ENCODE peak calls at places on chromosomes 16 and 17, in nine cellular contexts. Z is mucosa of descending colon; E is GM10248; W is A549; J is astrocyte of the cerebellum; U is cardiac muscle cell; O is ovary; A is CD8-positive, alpha-beta T cell; N is lower lobe of right lung. Q is an unnamed sample.

GRCh38 chr16:10671729-10672128 is 23.0 kb downstream of the TEKT5 start:
- DNase-seq in A (no peak), U (no peak), Z (no peak), W (no peak), O (no peak), E (no peak), N (no peak), J (no peak), Q (no peak)

GRCh38 chr16:49560018-49560830 is 186.6 kb downstream of the C16orf78 start:
- DNase-seq in U (no peak), A (no peak), W (no peak), Z (no peak), J (peak), O (no peak), E (no peak), N (no peak), Q (no peak)

GRCh38 chr17:40538019-40538935 is 27.0 kb downstream of the CCR7 start:
- DNase-seq in J (no peak), O (peak), W (no peak), Z (peak), A (no peak), E (no peak), N (peak), U (no peak), Q (no peak)

GRCh38 chr16:88803264-88803987 is at the start of gene CDT1:
- DNase-seq in A (peak), W (peak), J (no peak), Z (peak), N (peak), O (peak), U (peak), E (peak), Q (peak)

GRCh38 chr16:31149894-31150890 is at the start of gene PRSS36:
- DNase-seq in N (no peak), W (no peak), J (no peak), E (no peak), O (no peak), A (no peak), U (no peak), Z (no peak), Q (no peak)

GRCh38 chr16:77171750-77172635 is 19.0 kb upstream of the MON1B start:
- DNase-seq in N (no peak), J (peak), E (peak), O (no peak), U (peak), W (peak), Z (no peak), A (peak), Q (no peak)

GRCh38 chr17:4393806-4394205 is 27.3 kb upstream of the UBE2G1 start:
- DNase-seq in U (no peak), N (no peak), Z (no peak), O (no peak), A (no peak), E (no peak), W (no peak), J (no peak), Q (no peak)

GRCh38 chr16:85822145-85822544 is 22.6 kb downstream of the COX4I1 start:
- DNase-seq in J (no peak), A (no peak), E (no peak), N (peak), U (no peak), Z (peak), O (no peak), W (no peak), Q (no peak)

GRCh38 chr16:50451951-50452508 is 83.2 kb upstream of the BRD7 start:
- DNase-seq in A (no peak), N (no peak), U (no peak), Z (no peak), E (no peak), O (no peak), W (no peak), J (no peak), Q (no peak)

GRCh38 chr17:68851875-68852274 is 103.3 kb downstream of the ABCA8 start:
- DNase-seq in E (no peak), Z (no peak), O (no peak), U (no peak), A (no peak), N (no peak), J (no peak), W (no peak), Q (no peak)

GRCh38 chr16:85625485-85626117 is 12.5 kb downstream of the GSE1 start:
- DNase-seq in U (no peak), W (no peak), O (no peak), N (no peak), Z (no peak), J (no peak), E (no peak), A (no peak), Q (no peak)

GRCh38 chr17:78361227-78361683 is 1.4 kb upstream of the SOCS3 start:
- DNase-seq in O (no peak), J (no peak), W (no peak), Z (no peak), A (no peak), U (no peak), E (no peak), N (no peak), Q (no peak)

GRCh38 chr17:70190959-70191805 is 21.9 kb downstream of the KCNJ2 start:
- DNase-seq in J (no peak), U (no peak), A (no peak), Z (no peak), W (no peak), N (no peak), E (no peak), O (no peak), Q (no peak)

GRCh38 chr17:5769936-5770335 is 185.6 kb upstream of the NLRP1 start:
- DNase-seq in Z (no peak), J (peak), U (no peak), W (no peak), O (no peak), A (no peak), N (no peak), E (no peak), Q (no peak)

GRCh38 chr17:46191332-46192210 is 1.7 kb downstream of the KANSL1 start:
- DNase-seq in E (peak), Z (no peak), O (no peak), U (peak), J (no peak), A (no peak), W (peak), N (no peak), Q (no peak)

GRCh38 chr17:81365601-81366585 is 29.4 kb upstream of the BAHCC1 start:
- DNase-seq in A (no peak), E (no peak), O (no peak), Z (peak), W (no peak), J (peak), U (no peak), N (peak), Q (no peak)

GRCh38 chr17:72400488-72400827 is 279.6 kb downstream of the SOX9 start:
- DNase-seq in U (no peak), W (no peak), E (no peak), O (no peak), Z (no peak), N (no peak), J (no peak), A (no peak), Q (no peak)

GRCh38 chr17:42553161-42553818 is 567 bp downstream of the HSD17B1 start:
- DNase-seq in O (no peak), J (no peak), Z (peak), A (no peak), U (no peak), W (peak), E (no peak), N (no peak), Q (no peak)

GRCh38 chr16:10256855-10257641 is 74.8 kb upstream of the GRIN2A start:
- DNase-seq in Z (no peak), A (peak), W (peak), N (no peak), E (peak), U (peak), J (peak), O (no peak), Q (no peak)

GRCh38 chr17:8556074-8556473 is 74.5 kb downstream of the MYH10 start:
- DNase-seq in N (no peak), W (peak), Z (no peak), O (no peak), E (no peak), J (no peak), A (no peak), U (no peak), Q (no peak)

GRCh38 chr16:15857779-15858560 is 1.1 kb upstream of the MYH11 start:
- DNase-seq in O (peak), U (peak), Z (no peak), J (no peak), N (no peak), W (no peak), E (peak), A (no peak), Q (no peak)

GRCh38 chr17:15947331-15947730 is 2.4 kb downstream of the ADORA2B start:
- DNase-seq in U (no peak), A (no peak), N (no peak), Z (peak), E (no peak), J (no peak), W (no peak), O (no peak), Q (no peak)

GRCh38 chr16:85149776-85150175 is 37.5 kb upstream of the CIBAR2 start:
- DNase-seq in W (no peak), U (no peak), J (no peak), Z (no peak), N (no peak), O (no peak), E (no peak), A (no peak), Q (no peak)

GRCh38 chr16:83689385-83689831 is 118.4 kb upstream of the HSBP1 start:
- DNase-seq in E (peak), A (no peak), N (no peak), Z (no peak), U (peak), O (no peak), W (no peak), J (peak), Q (no peak)

GRCh38 chr16:85037050-85037410 is 9.4 kb downstream of the KIAA0513 start:
- DNase-seq in A (no peak), E (no peak), U (no peak), W (peak), O (no peak), J (peak), N (no peak), Z (no peak), Q (no peak)

GRCh38 chr17:74861554-74862107 is 1.9 kb upstream of the GRIN2C start:
- DNase-seq in W (no peak), U (no peak), N (no peak), Z (no peak), O (no peak), E (no peak), J (no peak), A (no peak), Q (no peak)

GRCh38 chr17:74860229-74860998 is 729 bp upstream of the GRIN2C start:
- DNase-seq in Z (no peak), J (no peak), W (no peak), N (no peak), U (no peak), E (no peak), A (no peak), O (no peak), Q (no peak)

GRCh38 chr17:74860999-74861553 is 1.4 kb upstream of the GRIN2C start:
- DNase-seq in U (no peak), O (no peak), J (no peak), E (no peak), W (no peak), A (no peak), Z (no peak), N (no peak), Q (no peak)

GRCh38 chr17:74858672-74859438 is 830 bp downstream of the GRIN2C start:
- DNase-seq in W (no peak), J (no peak), E (no peak), O (no peak), U (no peak), A (no peak), Z (no peak), N (no peak), Q (no peak)

DNA sequence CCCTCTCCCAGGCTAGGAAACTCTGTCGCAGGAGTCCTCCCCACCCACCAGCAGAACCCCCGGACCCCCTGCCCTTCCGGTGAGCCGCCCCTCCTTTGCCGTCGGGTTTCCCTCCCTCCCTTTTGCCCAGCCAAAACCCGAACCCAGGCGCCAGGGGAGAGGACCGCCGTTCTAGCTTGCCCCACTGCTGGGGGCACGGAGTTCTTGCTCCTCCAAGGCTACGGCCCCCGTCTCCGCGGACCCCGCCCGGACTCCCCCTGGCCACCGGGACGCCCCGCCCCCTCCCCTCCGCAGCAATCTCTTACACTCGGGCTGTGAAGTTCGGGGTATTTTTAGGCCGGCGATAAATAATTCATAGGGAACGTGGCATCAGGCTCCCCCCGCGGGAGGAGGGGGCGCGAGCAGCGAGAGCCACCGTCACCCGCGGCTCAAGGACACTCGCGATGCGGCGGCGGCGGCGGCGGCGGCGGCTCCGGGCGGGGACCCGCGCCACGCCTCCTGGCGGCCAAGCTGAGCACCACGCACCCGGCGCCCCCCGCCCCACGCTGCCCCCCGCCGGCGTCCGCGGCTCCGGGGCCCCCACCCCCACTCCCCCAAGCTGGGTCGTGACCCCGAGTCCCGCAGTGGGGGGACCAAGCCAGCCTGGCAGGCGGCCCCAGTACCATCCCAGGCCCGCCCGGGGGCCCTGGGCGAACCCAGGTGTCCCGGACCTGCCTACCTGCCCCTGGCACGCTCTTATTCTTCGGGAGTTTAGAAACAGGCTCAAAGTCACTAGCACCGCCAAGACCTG is at the start of gene GRIN2C:
- DNase-seq in W (no peak), J (no peak), N (no peak), E (peak), O (no peak), U (peak), A (peak), Z (no peak), Q (no peak)
- TF ChIP-seq CTCF in W (peak), J (peak), N (peak), E (peak), O (no peak), U (no peak), A (peak), Z (no peak), Q (peak)

DNA sequence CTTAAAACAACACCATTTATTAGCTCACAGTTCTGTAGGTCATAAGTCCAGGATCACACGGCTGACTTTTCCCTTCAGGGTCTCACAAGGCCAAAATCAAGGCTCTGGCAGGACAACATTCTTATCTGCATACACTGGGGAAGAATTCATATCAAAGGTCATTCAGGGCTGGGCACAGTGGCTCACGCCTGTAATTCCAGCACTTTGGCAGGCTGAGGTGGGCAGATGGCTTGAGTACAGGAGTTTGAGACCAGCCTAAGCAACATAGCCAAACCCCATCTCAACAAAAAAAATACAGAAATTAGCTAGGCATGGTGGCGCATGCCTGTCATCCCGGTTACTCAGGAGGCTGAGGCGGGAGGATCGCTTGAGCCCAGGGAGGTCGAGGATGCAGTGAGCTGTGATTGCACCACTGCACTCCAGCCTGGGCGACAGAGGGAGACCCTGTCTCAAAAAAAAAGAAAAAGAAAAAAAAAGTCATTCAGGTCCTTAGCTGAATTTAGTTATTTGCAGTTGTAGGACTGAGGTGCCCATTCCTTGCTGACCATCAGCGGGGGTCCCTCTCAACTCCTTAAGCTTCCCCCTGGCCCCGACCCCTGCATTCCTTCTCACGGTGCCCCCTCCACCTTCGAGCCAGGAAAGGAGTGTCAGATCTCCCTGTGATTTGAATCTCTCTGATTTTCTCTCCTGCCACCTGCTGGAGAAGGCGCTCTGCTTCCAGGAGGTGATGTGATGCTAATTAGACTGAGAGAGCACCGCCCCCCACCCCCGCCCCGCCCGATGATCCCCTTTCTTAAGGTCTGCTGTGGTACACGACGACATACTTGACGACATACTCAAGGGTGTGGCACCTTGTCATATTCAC is 91.8 kb upstream of the CLEC18A start:
- DNase-seq in O (no peak), W (peak), U (peak), N (no peak), A (no peak), J (no peak), Z (peak), E (peak), Q (no peak)
- TF ChIP-seq CTCF in O (no peak), W (peak), U (no peak), N (peak), A (no peak), J (peak), Z (no peak), E (peak), Q (peak)

GRCh38 chr17:76834889-76835288 is 33.3 kb upstream of the MGAT5B start:
- DNase-seq in Z (no peak), E (no peak), O (no peak), U (no peak), N (no peak), W (no peak), A (no peak), J (no peak), Q (no peak)
- TF ChIP-seq CTCF in Z (no peak), E (no peak), O (no peak), U (no peak), N (no peak), W (no peak), A (no peak), J (no peak), Q (no peak)

DNA sequence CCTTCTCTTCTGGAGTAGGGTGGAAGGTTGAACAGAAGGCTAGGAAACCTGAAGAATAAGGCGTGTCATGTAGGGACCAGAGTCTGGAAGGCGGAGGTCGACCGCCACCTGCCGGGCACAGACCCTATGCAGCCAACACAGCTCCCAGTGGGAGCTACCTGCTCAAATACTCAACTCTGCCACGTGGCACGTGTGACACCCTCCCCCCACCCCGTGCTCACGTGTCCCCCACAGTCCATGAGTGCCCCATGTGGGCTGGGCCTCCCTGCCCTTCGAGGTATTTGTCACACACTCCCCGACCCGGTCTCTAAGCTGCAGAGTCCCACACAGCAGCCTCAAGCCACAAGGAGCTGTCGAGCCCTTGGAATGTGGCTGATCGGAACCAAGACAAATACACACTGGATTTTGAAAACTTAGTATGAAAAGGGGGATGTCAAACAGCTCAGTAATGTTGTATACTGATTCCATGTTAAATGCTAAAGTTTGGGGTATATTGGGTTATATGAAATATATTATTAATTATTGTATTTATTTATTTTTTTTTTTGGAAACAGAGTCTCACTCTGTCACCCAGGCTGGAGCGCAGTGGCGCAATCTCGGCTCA is 11.7 kb downstream of the HID1 start:
- DNase-seq in U (peak), A (peak), Z (no peak), O (no peak), E (peak), W (peak), J (no peak), N (peak), Q (no peak)
- TF ChIP-seq CTCF in U (peak), A (no peak), Z (no peak), O (no peak), E (peak), W (peak), J (peak), N (peak), Q (peak)

DNA sequence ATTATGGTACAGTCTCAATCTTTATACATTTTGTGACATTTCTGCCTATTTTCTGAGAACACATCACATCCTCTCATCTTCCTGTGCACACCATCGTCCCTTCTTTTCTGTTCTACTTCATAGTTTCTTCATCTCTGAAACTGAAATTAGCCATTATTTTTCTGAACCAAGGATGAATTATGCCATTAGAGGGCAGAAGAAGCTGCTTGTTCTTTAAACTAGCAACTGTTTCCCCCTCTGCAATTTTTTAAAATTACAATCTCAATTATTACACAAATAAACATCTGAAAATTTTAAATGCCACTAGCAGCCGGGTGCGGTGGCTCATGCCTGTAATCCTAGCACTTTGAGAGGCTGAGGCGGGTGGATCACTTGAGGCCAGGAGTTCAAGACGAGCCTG is 41.3 kb downstream of the RBBP6 start:
- DNase-seq in E (peak), U (no peak), W (peak), N (no peak), O (no peak), Z (no peak), A (no peak), J (peak), Q (no peak)
- TF ChIP-seq CTCF in E (peak), U (peak), W (peak), N (no peak), O (peak), Z (no peak), A (no peak), J (peak), Q (no peak)

DNA sequence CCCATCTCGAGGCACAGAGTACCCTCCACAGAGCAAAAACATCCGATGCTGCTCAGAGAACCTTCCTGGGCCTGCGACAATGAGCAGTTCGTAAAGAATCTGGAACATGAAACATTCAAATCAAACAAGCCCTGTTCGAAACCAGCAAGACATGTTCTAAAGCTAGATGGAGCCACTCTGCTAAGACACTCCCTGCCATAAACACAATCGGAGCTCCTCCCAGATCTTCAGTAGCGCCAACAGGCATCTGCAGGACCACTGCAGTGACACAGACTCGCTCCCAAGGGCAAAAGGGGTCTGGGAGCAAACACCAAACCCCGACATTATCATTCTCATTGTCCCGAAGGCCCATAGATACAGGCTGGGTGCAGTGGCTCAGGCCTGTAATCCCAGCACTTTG is 108.7 kb downstream of the ZFHX3 start:
- DNase-seq in E (no peak), J (no peak), A (no peak), U (no peak), O (no peak), N (no peak), Z (no peak), W (peak), Q (no peak)
- TF ChIP-seq CTCF in E (no peak), J (peak), A (no peak), U (peak), O (no peak), N (no peak), Z (no peak), W (peak), Q (no peak)

Q was measured in type B pancreatic cell.